ENCODE peak calls at places on chromosome X, in four cellular contexts. X, V, M and K are unnamed samples.

GRCh38 chrX:11212741-11213140 is 80.5 kb upstream of the AMELX start:
- DNase-seq in V (no peak), M (no peak), X (no peak), K (no peak)

GRCh38 chrX:130082244-130083106 is 27.8 kb downstream of the ELF4 start:
- DNase-seq in M (no peak), V (no peak), X (peak), K (no peak)

GRCh38 chrX:22192419-22193086 is 80.2 kb upstream of the CBLL2 start:
- DNase-seq in V (peak), X (peak), M (peak), K (peak)

GRCh38 chrX:120213438-120214265 is 37.0 kb upstream of the ZBTB33 start:
- DNase-seq in M (peak), X (no peak), V (peak), K (peak)

GRCh38 chrX:19955306-19955705 is 35.6 kb downstream of the BCLAF3 start:
- DNase-seq in X (no peak), M (no peak), V (no peak), K (no peak)

GRCh38 chrX:22559506-22559905 is 286.8 kb downstream of the CBLL2 start:
- DNase-seq in X (no peak), V (no peak), M (no peak), K (no peak)

GRCh38 chrX:53223955-53224859 is 800 bp downstream of the KDM5C start:
- DNase-seq in V (peak), X (no peak), M (no peak), K (no peak)

GRCh38 chrX:54357414-54358377 is at the start of gene WNK3:
- DNase-seq in V (peak), M (no peak), X (peak), K (peak)

GRCh38 chrX:57595381-57595811 is 3.6 kb downstream of the ZXDB start:
- DNase-seq in V (no peak), M (no peak), X (no peak), K (no peak)
- H3K27ac ChIP-seq in V (no peak), M (no peak), X (peak), K (no peak)

GRCh38 chrX:67563469-67564448 is 19.9 kb downstream of the AR start:
- DNase-seq in V (no peak), M (no peak), X (no peak), K (no peak)
- H3K27ac ChIP-seq in V (peak), M (no peak), X (no peak), K (no peak)

GRCh38 chrX:17553451-17553850 is 178.5 kb downstream of the NHS start:
- DNase-seq in M (no peak), X (no peak), V (no peak), K (peak)
- H3K27ac ChIP-seq in M (no peak), X (no peak), V (no peak), K (no peak)

GRCh38 chrX:139120760-139121159 is 409.2 kb upstream of the FGF13 start:
- DNase-seq in V (no peak), M (no peak), X (no peak), K (no peak)

GRCh38 chrX:139125916-139126315 is 404.6 kb upstream of the F9 start:
- DNase-seq in V (no peak), M (no peak), X (no peak), K (no peak)

GRCh38 chrX:139126493-139126892 is 404.0 kb upstream of the F9 start:
- DNase-seq in M (no peak), X (no peak), V (peak), K (peak)

DNA sequence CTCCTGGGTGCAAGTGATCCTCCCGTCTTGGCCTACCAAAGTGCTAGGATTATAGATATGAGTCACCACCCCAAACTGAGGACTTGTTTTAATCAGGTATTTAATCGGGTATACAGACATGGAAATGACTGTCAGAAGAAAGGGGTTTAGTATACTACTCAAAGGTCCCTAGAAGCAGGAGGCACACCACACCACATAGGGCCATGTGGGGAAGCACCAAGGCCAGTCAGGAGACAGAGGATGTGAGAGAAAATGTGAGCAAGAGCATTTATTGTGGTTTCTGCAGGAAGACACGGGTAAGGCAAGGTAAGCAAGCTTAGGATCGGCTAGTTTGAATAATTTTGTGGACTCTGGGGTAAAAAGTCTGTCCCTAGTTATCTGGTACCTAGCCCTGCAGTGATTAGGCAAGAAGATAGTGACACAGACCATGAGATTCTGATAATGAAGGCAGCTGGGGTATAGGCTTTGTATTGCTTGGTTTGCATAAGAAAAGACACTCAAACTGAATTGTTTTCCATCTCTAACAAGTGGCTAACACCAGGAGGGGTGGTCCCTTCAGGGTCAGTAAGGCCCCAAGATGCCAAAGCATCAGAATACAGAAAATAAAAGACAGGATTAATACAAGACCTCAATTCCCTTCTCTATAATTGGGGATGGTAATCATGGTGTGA is 408.8 kb upstream of the F9 start:
- DNase-seq in M (no peak), V (no peak), X (no peak), K (no peak)
- H3K27ac ChIP-seq in M (no peak), V (no peak), X (no peak), K (no peak)

GRCh38 chrX:15617111-15617510 is 16.4 kb upstream of the ACE2 start:
- DNase-seq in M (no peak), X (no peak), V (no peak), K (no peak)
- H3K27ac ChIP-seq in M (no peak), X (no peak), V (no peak), K (no peak)

DNA sequence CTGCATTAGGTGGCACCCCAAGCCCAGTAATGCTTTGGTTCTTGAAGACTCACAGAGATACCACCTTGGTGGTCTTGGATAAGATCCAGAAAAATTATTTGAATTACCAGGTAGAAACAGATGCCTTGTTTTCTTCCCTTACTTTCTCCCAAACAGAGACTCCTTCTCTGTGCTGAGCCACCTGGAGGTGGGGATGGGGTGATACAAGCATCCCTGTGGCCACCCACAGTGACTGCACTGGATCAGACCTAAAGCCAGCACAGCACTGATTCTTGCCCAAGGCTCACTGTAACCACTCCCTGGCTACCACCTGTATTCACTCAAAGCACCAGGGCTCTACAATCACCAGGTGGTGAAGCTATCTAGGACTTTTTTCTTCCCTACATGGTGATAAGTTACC is 156.8 kb downstream of the TEX13A start:
- DNase-seq in X (no peak), M (no peak), V (no peak), K (no peak)
- H3K27ac ChIP-seq in X (no peak), M (no peak), V (no peak), K (no peak)

GRCh38 chrX:15755091-15755490 is 17.0 kb downstream of the CA5B start:
- DNase-seq in M (no peak), X (no peak), V (no peak), K (no peak)

GRCh38 chrX:15750611-15751159 is 12.6 kb downstream of the CA5B start:
- DNase-seq in V (peak), X (no peak), M (no peak), K (no peak)

GRCh38 chrX:15747626-15748173 is 9.6 kb downstream of the CA5B start:
- DNase-seq in X (no peak), M (no peak), V (no peak), K (peak)

GRCh38 chrX:15749642-15750610 is 11.9 kb downstream of the CA5B start:
- DNase-seq in X (peak), V (no peak), M (no peak), K (no peak)

GRCh38 chrX:15751160-15751819 is 13.2 kb downstream of the CA5B start:
- DNase-seq in M (no peak), V (no peak), X (no peak), K (peak)
- H3K27ac ChIP-seq in M (no peak), V (peak), X (peak), K (peak)